ENCODE peak calls at places on chromosomes 3 and 15, in eight cellular contexts. W is endothelial cell; H is activated CD4-positive, alpha-beta T cell treated with anti-CD3 and anti-CD28 coated beads for 48 hours; C is NCI-H2171; F is stimulated activated CD8-positive, alpha-beta memory T cell treated with anti-CD3 and anti-CD28 coated beads, Interleukin-12 subunit alpha, Interleukin-12 subunit beta, amount 100 ng/mL, for 1 hour; R is C1 segment of cervical spinal cord; M is stomach; N is heart left ventricle. S is an unnamed sample.

GRCh38 chr3:138180375-138181029 is 5.8 kb upstream of the DBR1 start:
- DNase-seq in W (no peak), H (peak), C (peak), F (no peak), R (no peak), M (no peak), N (no peak), S (no peak)

GRCh38 chr15:81747477-81747876 is 298.3 kb downstream of the MEX3B start:
- DNase-seq in W (no peak), H (no peak), C (peak), F (no peak), R (no peak), M (no peak), N (no peak), S (no peak)

GRCh38 chr15:47332481-47332880 is 384.8 kb upstream of the SEMA6D start:
- DNase-seq in W (no peak), H (no peak), C (no peak), F (no peak), R (no peak), M (no peak), N (no peak), S (no peak)

GRCh38 chr3:105399611-105400010 is 32.9 kb downstream of the ALCAM start:
- DNase-seq in W (no peak), H (no peak), C (no peak), F (no peak), R (peak), M (no peak), N (no peak), S (no peak)

GRCh38 chr3:28326458-28326926 is 22.0 kb upstream of the ZCWPW2 start:
- DNase-seq in W (no peak), H (peak), C (no peak), F (peak), R (no peak), M (no peak), N (no peak), S (no peak)

GRCh38 chr3:55719508-55719907 is 232.4 kb upstream of the WNT5A start:
- DNase-seq in W (no peak), H (no peak), C (no peak), F (no peak), R (no peak), M (no peak), N (no peak), S (no peak)

GRCh38 chr15:29268706-29269484 is 727 bp downstream of the NSMCE3 start:
- DNase-seq in W (peak), H (peak), C (peak), F (peak), R (peak), M (no peak), N (peak), S (peak)

GRCh38 chr3:154728285-154728684 is 298.3 kb upstream of the GPR149 start:
- DNase-seq in W (no peak), H (no peak), C (no peak), F (no peak), R (no peak), M (no peak), N (no peak), S (no peak)

GRCh38 chr3:17972889-17973558 is 230.6 kb upstream of the TBC1D5 start:
- DNase-seq in W (no peak), H (no peak), C (no peak), F (no peak), R (no peak), M (no peak), N (no peak), S (no peak)

GRCh38 chr3:43144811-43145490 is 39.1 kb upstream of the POMGNT2 start:
- DNase-seq in W (no peak), H (no peak), C (no peak), F (no peak), R (no peak), M (no peak), N (no peak), S (peak)

GRCh38 chr15:88638626-88639372 is at the start of gene ISG20:
- DNase-seq in W (peak), H (peak), C (peak), F (peak), R (peak), M (peak), N (peak), S (peak)

GRCh38 chr3:174440741-174441587 is 418.2 kb upstream of the NAALADL2 start:
- DNase-seq in W (peak), H (peak), C (peak), F (peak), R (peak), M (peak), N (peak), S (peak)

GRCh38 chr15:82709081-82709420 is 624 bp downstream of the AP3B2 start:
- DNase-seq in W (no peak), H (peak), C (peak), F (no peak), R (no peak), M (no peak), N (no peak), S (peak)

GRCh38 chr15:57537072-57537471 is 54.6 kb upstream of the MYZAP start:
- DNase-seq in W (no peak), H (no peak), C (peak), F (no peak), R (peak), M (peak), N (no peak), S (no peak)

GRCh38 chr15:63079938-63080626 is 37.5 kb downstream of the TPM1 start:
- DNase-seq in W (no peak), H (no peak), C (no peak), F (no peak), R (no peak), M (no peak), N (no peak), S (no peak)

GRCh38 chr15:90286678-90287077 is 21.2 kb downstream of the NGRN start:
- DNase-seq in W (no peak), H (peak), C (no peak), F (no peak), R (no peak), M (no peak), N (no peak), S (peak)

GRCh38 chr15:40279437-40280141 is 3.3 kb downstream of the ANKRD63 start:
- DNase-seq in W (peak), H (peak), C (peak), F (peak), R (peak), M (peak), N (peak), S (peak)

GRCh38 chr15:96053039-96054021 is 277.2 kb upstream of the NR2F2 start:
- DNase-seq in W (peak), H (no peak), C (peak), F (no peak), R (peak), M (peak), N (peak), S (peak)

GRCh38 chr3:53288214-53288613 is 32.4 kb upstream of the TKT start:
- DNase-seq in W (no peak), H (no peak), C (no peak), F (no peak), R (no peak), M (no peak), N (no peak), S (no peak)

GRCh38 chr15:42182328-42182901 is 25.7 kb downstream of the VPS39 start:
- DNase-seq in W (no peak), H (no peak), C (no peak), F (no peak), R (no peak), M (no peak), N (no peak), S (no peak)

GRCh38 chr3:133803474-133803873 is 2.1 kb upstream of the SRPRB start:
- DNase-seq in W (no peak), H (no peak), C (no peak), F (no peak), R (no peak), M (no peak), N (no peak), S (no peak)

GRCh38 chr3:184597783-184598182 is 36.2 kb downstream of the EPHB3 start:
- DNase-seq in W (no peak), H (no peak), C (no peak), F (no peak), R (peak), M (peak), N (no peak), S (no peak)

GRCh38 chr3:157436583-157437300 is at the start of gene PTX3:
- DNase-seq in W (peak), H (no peak), C (no peak), F (no peak), R (no peak), M (no peak), N (peak), S (peak)

GRCh38 chr3:57733790-57734189 is 22.3 kb upstream of the SLMAP start:
- DNase-seq in W (no peak), H (no peak), C (no peak), F (no peak), R (no peak), M (no peak), N (no peak), S (no peak)

GRCh38 chr3:13650210-13651056 is 101.5 kb downstream of the FBLN2 start:
- DNase-seq in W (peak), H (peak), C (no peak), F (peak), R (peak), M (peak), N (peak), S (peak)

GRCh38 chr3:38177175-38177574 is 11.8 kb downstream of the OXSR1 start:
- DNase-seq in W (no peak), H (no peak), C (no peak), F (no peak), R (no peak), M (no peak), N (no peak), S (no peak)

GRCh38 chr3:184155644-184156521 is 706 bp downstream of the DVL3 start:
- DNase-seq in W (no peak), H (peak), C (no peak), F (peak), R (peak), M (no peak), N (peak), S (peak)

GRCh38 chr3:143433787-143434378 is 314.3 kb downstream of the CHST2 start:
- DNase-seq in W (no peak), H (peak), C (no peak), F (no peak), R (no peak), M (no peak), N (no peak), S (peak)